ENCODE peak calls at places on chromosomes 3 and 15, in five cellular contexts. K is A549, P is AG04450, D is foreskin fibroblast, V is cardiac fibroblast. O is an unnamed sample.

GRCh38 chr3:35832140-35832571 is 192.8 kb downstream of the ARPP21 start:
- DNase-seq in D (no peak), K (peak; percentile 72), P (no peak), V (no peak), O (no peak)

GRCh38 chr15:27324871-27325270 is 353.9 kb downstream of the GABRG3 start:
- DNase-seq in P (no peak), K (no peak), V (no peak), D (no peak), O (no peak)

GRCh38 chr3:30940740-30941139 is 46.3 kb upstream of the GADL1 start:
- DNase-seq in K (no peak), P (no peak), D (no peak), V (no peak), O (no peak)

GRCh38 chr3:157785071-157785826 is 282.0 kb upstream of the VEPH1 start:
- DNase-seq in D (peak; percentile 96), V (peak; percentile 71), P (peak; percentile 82), K (peak; percentile 60), O (no peak)

GRCh38 chr15:44532689-44533088 is 4.3 kb upstream of the EIF3J start:
- DNase-seq in V (no peak), P (no peak), D (no peak), K (peak; percentile 8), O (no peak)

GRCh38 chr15:99421172-99421656 is 144.6 kb upstream of the MEF2A start:
- DNase-seq in D (peak; percentile 37), K (no peak), V (peak; percentile 38), P (no peak), O (no peak)

GRCh38 chr3:74801924-74802323 is 187.5 kb upstream of the CNTN3 start:
- DNase-seq in D (no peak), V (no peak), P (no peak), K (no peak), O (no peak)

GRCh38 chr3:42803800-42804112 is 534 bp downstream of the HIGD1A start:
- DNase-seq in K (peak; percentile 23), V (peak; percentile 33), P (no peak), D (peak; percentile 58), O (no peak)

GRCh38 chr3:37053753-37054152 is 60.4 kb downstream of the MLH1 start:
- DNase-seq in K (no peak), P (no peak), D (no peak), V (no peak), O (no peak)

GRCh38 chr15:92907229-92907628 is 7.1 kb downstream of the CHD2 start:
- DNase-seq in P (no peak), K (peak; percentile 44), V (no peak), D (no peak), O (no peak)

GRCh38 chr3:76912966-76913365 is 126.9 kb upstream of the ROBO2 start:
- DNase-seq in D (no peak), P (no peak), V (no peak), K (no peak), O (no peak)

GRCh38 chr3:43434431-43434830 is 148.1 kb downstream of the SNRK start:
- DNase-seq in P (no peak), K (no peak), D (no peak), V (no peak), O (peak; percentile 32)

GRCh38 chr3:70982700-70983140 is 600.8 kb downstream of the FOXP1 start:
- DNase-seq in K (peak; percentile 66), D (peak; percentile 89), V (peak; percentile 76), P (no peak), O (peak; percentile 98)

GRCh38 chr15:96345560-96346389 is 15.3 kb downstream of the NR2F2 start:
- DNase-seq in K (peak; percentile 80), P (no peak), V (peak; percentile 87), D (peak; percentile 87), O (no peak)

GRCh38 chr15:98845138-98845884 is 162.3 kb downstream of the PGPEP1L start:
- DNase-seq in P (no peak), D (no peak), V (no peak), K (peak; percentile 42), O (no peak)

GRCh38 chr3:62562017-62562416 is 188.7 kb upstream of the FEZF2 start:
- DNase-seq in V (peak; percentile 85), D (peak; percentile 84), K (no peak), P (no peak), O (no peak)

GRCh38 chr15:88628018-88628673 is 7.0 kb downstream of the AEN start:
- DNase-seq in D (no peak), V (no peak), K (no peak), P (no peak), O (no peak)

GRCh38 chr3:190524942-190525341 is 11.1 kb downstream of the IL1RAP start:
- DNase-seq in D (no peak), P (no peak), K (no peak), V (no peak), O (no peak)

GRCh38 chr15:68114356-68114755 is 60.2 kb downstream of the PIAS1 start:
- DNase-seq in P (no peak), V (peak; percentile 23), K (no peak), D (peak; percentile 18), O (no peak)

GRCh38 chr3:123119802-123120201 is 53.0 kb downstream of the PDIA5 start:
- DNase-seq in K (no peak), P (no peak), V (no peak), D (no peak), O (no peak)

DNA sequence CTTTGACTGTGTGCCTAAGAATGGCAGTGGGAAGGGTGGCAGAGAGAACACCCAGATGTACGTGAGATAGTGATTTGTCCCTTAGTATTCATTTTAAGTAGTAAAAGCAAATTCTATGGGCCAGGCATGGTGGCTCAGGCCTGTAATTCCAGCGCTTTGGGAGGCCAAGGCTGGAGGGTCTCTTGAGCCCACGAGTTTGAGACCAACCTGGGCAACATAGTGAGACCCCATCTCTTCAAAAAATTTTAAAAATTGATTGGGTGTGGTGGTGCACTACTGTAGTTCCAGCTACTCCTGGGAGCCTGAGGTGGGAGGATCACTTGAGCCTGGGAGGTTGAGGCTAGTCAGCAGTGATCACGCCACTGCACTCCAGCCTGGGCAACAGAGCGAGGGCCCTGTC is 171.4 kb downstream of the TCF12 start:
- DNase-seq in D (no peak), V (no peak), K (no peak), P (no peak), O (no peak)
- TF ChIP-seq CTCF in D (no peak), V (no peak), K (no peak), P (no peak), O (no peak)

GRCh38 chr3:97278506-97278905 is 464.1 kb downstream of the EPHA6 start:
- DNase-seq in P (no peak), K (no peak), V (no peak), D (no peak), O (no peak)
- TF ChIP-seq CTCF in P (no peak), K (no peak), V (no peak), D (no peak), O (peak; percentile 55)

GRCh38 chr3:140972833-140973232 is 31.2 kb downstream of the SLC25A36 start:
- DNase-seq in V (peak; percentile 43), D (peak; percentile 17), K (peak; percentile 19), P (no peak), O (no peak)
- TF ChIP-seq CTCF in V (peak; percentile 34), D (peak; percentile 15), K (peak; percentile 47), P (peak; percentile 54), O (peak; percentile 38)

GRCh38 chr3:14216257-14217048 is 37.8 kb downstream of the LSM3 start:
- DNase-seq in D (no peak), V (peak; percentile 26), P (no peak), K (peak; percentile 32), O (no peak)
- TF ChIP-seq CTCF in D (no peak), V (peak; percentile 57), P (peak; percentile 20), K (no peak), O (no peak)

DNA sequence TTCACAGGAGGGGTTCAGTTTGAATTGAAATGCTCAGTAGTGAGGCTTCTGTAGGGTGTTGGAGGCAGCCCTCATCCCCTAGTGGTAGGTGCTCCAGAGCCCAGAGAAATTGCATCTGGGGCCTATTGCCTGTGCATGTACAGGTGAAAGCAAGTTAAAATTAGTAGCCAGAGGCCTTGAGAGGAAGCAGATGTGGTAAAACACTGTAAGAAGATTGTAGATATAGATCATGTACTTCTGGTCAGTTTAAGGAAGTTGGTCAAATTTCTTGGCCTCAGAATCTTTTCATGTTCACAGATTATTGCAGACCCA is 34.6 kb downstream of the IGSF10 start:
- DNase-seq in D (no peak), K (no peak), V (no peak), P (no peak), O (no peak)
- TF ChIP-seq CTCF in D (no peak), K (no peak), V (no peak), P (no peak), O (no peak)

O was measured in LNCaP clone FGC.